ENCODE peak calls at places on chromosomes 3 and 15, in seven cellular contexts. N, D, W, O, Z, J and R are unnamed samples.

GRCh38 chr3:34073961-34074360 is 275.5 kb downstream of the PDCD6IP start:
- DNase-seq in N (no peak), D (no peak), W (no peak), O (no peak), Z (no peak), J (no peak), R (no peak)

GRCh38 chr3:42094128-42094527 is 3.0 kb downstream of the TRAK1 start:
- DNase-seq in N (no peak), D (no peak), W (no peak), O (no peak), Z (no peak), J (no peak), R (no peak)

GRCh38 chr15:58545307-58546065 is 113.7 kb downstream of the LIPC start:
- DNase-seq in N (no peak), D (no peak), W (no peak), O (no peak), Z (no peak), J (no peak), R (peak)

GRCh38 chr15:64740361-64741170 is 34.8 kb downstream of the RBPMS2 start:
- DNase-seq in N (peak), D (peak), W (no peak), O (no peak), Z (peak), J (no peak), R (no peak)

GRCh38 chr15:52115598-52116427 is 3.2 kb upstream of the BCL2L10 start:
- DNase-seq in N (no peak), D (no peak), W (no peak), O (no peak), Z (no peak), J (no peak), R (no peak)

GRCh38 chr15:91922701-91923279 is 69.3 kb downstream of the SLCO3A1 start:
- DNase-seq in N (no peak), D (no peak), W (no peak), O (no peak), Z (no peak), J (no peak), R (no peak)

GRCh38 chr3:160754371-160754854 is 1.6 kb upstream of the PPM1L start:
- DNase-seq in N (peak), D (peak), W (no peak), O (peak), Z (peak), J (peak), R (peak)

GRCh38 chr3:13705702-13706280 is 156.9 kb downstream of the FBLN2 start:
- DNase-seq in N (no peak), D (no peak), W (no peak), O (no peak), Z (peak), J (no peak), R (no peak)

GRCh38 chr3:24220859-24221657 is 273.6 kb downstream of the THRB start:
- DNase-seq in N (peak), D (peak), W (no peak), O (no peak), Z (peak), J (peak), R (no peak)

GRCh38 chr15:85048430-85048829 is 66.8 kb downstream of the PDE8A start:
- DNase-seq in N (peak), D (no peak), W (no peak), O (no peak), Z (no peak), J (no peak), R (no peak)

GRCh38 chr3:128784228-128784627 is 58.2 kb downstream of the RAB7A start:
- DNase-seq in N (no peak), D (no peak), W (peak), O (peak), Z (no peak), J (peak), R (no peak)

GRCh38 chr3:110995461-110996226 is 76.0 kb upstream of the NECTIN3 start:
- DNase-seq in N (peak), D (peak), W (no peak), O (no peak), Z (no peak), J (no peak), R (no peak)

GRCh38 chr3:14451844-14452533 is 49.6 kb downstream of the SLC6A6 start:
- DNase-seq in N (peak), D (peak), W (no peak), O (no peak), Z (peak), J (no peak), R (no peak)

GRCh38 chr3:32593903-32594525 is 23.4 kb upstream of the DYNC1LI1 start:
- DNase-seq in N (peak), D (peak), W (no peak), O (no peak), Z (no peak), J (no peak), R (no peak)

GRCh38 chr15:65115086-65115485 is at the start of gene UBAP1L:
- DNase-seq in N (no peak), D (no peak), W (no peak), O (no peak), Z (no peak), J (no peak), R (no peak)

GRCh38 chr15:59819047-59819446 is 129.9 kb upstream of the BNIP2 start:
- DNase-seq in N (no peak), D (no peak), W (no peak), O (no peak), Z (no peak), J (no peak), R (no peak)

GRCh38 chr3:172560026-172560425 is 36.8 kb upstream of the TNFSF10 start:
- DNase-seq in N (no peak), D (no peak), W (no peak), O (no peak), Z (no peak), J (no peak), R (no peak)

GRCh38 chr15:67030036-67030762 is 35.2 kb upstream of the SMAD3 start:
- DNase-seq in N (no peak), D (no peak), W (no peak), O (no peak), Z (peak), J (peak), R (no peak)